ENCODE peak calls at places on chromosomes 4 and X, in seven cellular contexts. B is GM23248, K is heart right ventricle, P is G401, Y is iris pigment epithelial cell, S is Right ventricle myocardium superior, D is MCF 10A. U is an unnamed sample.

GRCh38 chr4:111066887-111067286 is 444.0 kb upstream of the PITX2 start:
- DNase-seq in B (peak), K (no peak), P (no peak), Y (peak), S (no peak), D (no peak), U (no peak)

GRCh38 chr4:338759-339097 is 1.1 kb downstream of the ZNF141 start:
- DNase-seq in B (no peak), K (no peak), P (peak), Y (peak), S (no peak), D (no peak), U (no peak)

GRCh38 chr4:112704991-112705845 is 68.3 kb downstream of the LARP7 start:
- DNase-seq in B (peak), K (peak), P (peak), Y (peak), S (peak), D (peak), U (peak)

GRCh38 chr4:62204136-62204535 is 1004.0 kb downstream of the ADGRL3 start:
- DNase-seq in B (no peak), K (no peak), P (no peak), Y (no peak), S (no peak), D (no peak), U (no peak)

GRCh38 chr4:53671757-53672156 is 80.5 kb upstream of the LNX1 start:
- DNase-seq in B (no peak), K (no peak), P (no peak), Y (no peak), S (no peak), D (no peak), U (no peak)

GRCh38 chr4:39304651-39305050 is 61.5 kb downstream of the RFC1 start:
- DNase-seq in B (no peak), K (no peak), P (no peak), Y (peak), S (no peak), D (no peak), U (no peak)

GRCh38 chrX:9569875-9570274 is 105.0 kb downstream of the TBL1X start:
- DNase-seq in B (no peak), K (no peak), P (no peak), Y (no peak), S (no peak), D (no peak), U (no peak)

GRCh38 chrX:129116651-129117050 is 406.6 kb downstream of the SMARCA1 start:
- DNase-seq in B (no peak), K (no peak), P (no peak), Y (no peak), S (no peak), D (no peak), U (no peak)

GRCh38 chr4:24330198-24330972 is 254.0 kb downstream of the DHX15 start:
- DNase-seq in B (peak), K (no peak), P (no peak), Y (no peak), S (no peak), D (peak), U (no peak)

GRCh38 chr4:65670331-65671031 is at the start of gene EPHA5:
- DNase-seq in B (peak), K (peak), P (peak), Y (peak), S (peak), D (peak), U (no peak)

GRCh38 chr4:142743071-142743825 is 102.9 kb downstream of the INPP4B start:
- DNase-seq in B (peak), K (no peak), P (no peak), Y (peak), S (no peak), D (peak), U (no peak)

GRCh38 chr4:11299016-11299415 is 129.7 kb downstream of the HS3ST1 start:
- DNase-seq in B (no peak), K (no peak), P (no peak), Y (no peak), S (no peak), D (peak), U (no peak)

GRCh38 chr4:119139822-119140252 is 4.2 kb downstream of the MYOZ2 start:
- DNase-seq in B (no peak), K (no peak), P (no peak), Y (peak), S (no peak), D (no peak), U (no peak)